ENCODE peak calls at places on chromosome 17, in five cellular contexts. One of them, this sample, is unnamed.

GRCh38 chr17:42814633-42815399 is 9.3 kb downstream of the BECN1 start:
- DNase-seq in LoVo: no peak
- DNase-seq in NCI-H345: no peak
- DNase-seq in effector CD4-positive, alpha-beta T cell: no peak
- DNase-seq in anterior cingulate cortex: no peak
- DNase-seq in this sample: no peak

GRCh38 chr17:17954079-17954478 is 18.1 kb downstream of the TOM1L2 start:
- DNase-seq in LoVo: no peak
- DNase-seq in anterior cingulate cortex: no peak
- DNase-seq in effector CD4-positive, alpha-beta T cell: no peak
- DNase-seq in NCI-H345: no peak
- DNase-seq in this sample: no peak

GRCh38 chr17:75153854-75154194 is 488 bp downstream of the JPT1 start:
- DNase-seq in NCI-H345: peak; percentile 53
- DNase-seq in effector CD4-positive, alpha-beta T cell: no peak
- DNase-seq in anterior cingulate cortex: peak; percentile 10
- DNase-seq in LoVo: no peak
- DNase-seq in this sample: no peak

GRCh38 chr17:48555183-48555615 is 10.3 kb upstream of the HOXB2 start:
- DNase-seq in effector CD4-positive, alpha-beta T cell: no peak
- DNase-seq in anterior cingulate cortex: no peak
- DNase-seq in LoVo: no peak
- DNase-seq in NCI-H345: peak; percentile 61
- DNase-seq in this sample: peak; percentile 8

GRCh38 chr17:38663125-38663751 is 11.5 kb downstream of the EPOP start:
- DNase-seq in effector CD4-positive, alpha-beta T cell: no peak
- DNase-seq in LoVo: peak; percentile 45
- DNase-seq in anterior cingulate cortex: peak; percentile 54
- DNase-seq in NCI-H345: peak; percentile 76
- DNase-seq in this sample: peak; percentile 80

GRCh38 chr17:35074711-35075707 is 11.5 kb upstream of the RFFL start:
- DNase-seq in anterior cingulate cortex: no peak
- DNase-seq in effector CD4-positive, alpha-beta T cell: no peak
- DNase-seq in NCI-H345: no peak
- DNase-seq in LoVo: no peak
- DNase-seq in this sample: no peak

GRCh38 chr17:29077320-29077719 is 34.4 kb downstream of the PIPOX start:
- DNase-seq in NCI-H345: no peak
- DNase-seq in anterior cingulate cortex: no peak
- DNase-seq in LoVo: no peak
- DNase-seq in effector CD4-positive, alpha-beta T cell: no peak
- DNase-seq in this sample: no peak

GRCh38 chr17:31487648-31488263 is 96.3 kb downstream of the RAB11FIP4 start:
- DNase-seq in NCI-H345: peak; percentile 97
- DNase-seq in effector CD4-positive, alpha-beta T cell: peak; percentile 93
- DNase-seq in LoVo: peak; percentile 95
- DNase-seq in anterior cingulate cortex: peak; percentile 72
- DNase-seq in this sample: peak; percentile 75